ENCODE peak calls at places on chromosome 3, in four cellular contexts. K is foreskin fibroblast, H is cardiac fibroblast, J is Peyer's patch. F is an unnamed sample.

GRCh38 chr3:89227634-89228033 is 120.2 kb downstream of the EPHA3 start:
- DNase-seq in K (peak; percentile 54), H (no peak), J (no peak), F (no peak)

GRCh38 chr3:122926811-122927210 is 100.8 kb downstream of the SEMA5B start:
- DNase-seq in K (no peak), H (no peak), J (no peak), F (no peak)

GRCh38 chr3:195555110-195555509 is 12.0 kb upstream of the PPP1R2 start:
- DNase-seq in K (no peak), H (no peak), J (no peak), F (no peak)

GRCh38 chr3:148101061-148101460 is 596.6 kb upstream of the AGTR1 start:
- DNase-seq in K (peak; percentile 80), H (no peak), J (no peak), F (no peak)

GRCh38 chr3:58337190-58337589 is 4.5 kb downstream of the PXK start:
- DNase-seq in K (no peak), H (no peak), J (no peak), F (no peak)

GRCh38 chr3:133915685-133916639 is 20.3 kb upstream of the RAB6B start:
- DNase-seq in K (no peak), H (peak; percentile 28), J (no peak), F (peak; percentile 23)

GRCh38 chr3:141272906-141273662 is 41.5 kb downstream of the PXYLP1 start:
- DNase-seq in K (no peak), H (no peak), J (no peak), F (no peak)

GRCh38 chr3:172249039-172249438 is 199.2 kb downstream of the GHSR start:
- DNase-seq in K (peak; percentile 79), H (peak; percentile 45), J (no peak), F (peak; percentile 53)

GRCh38 chr3:162236949-162237348 is 740.3 kb downstream of the OTOL1 start:
- DNase-seq in K (no peak), H (no peak), J (no peak), F (no peak)

GRCh38 chr3:110293660-110294059 is 778.0 kb upstream of the NECTIN3 start:
- DNase-seq in K (peak; percentile 14), H (no peak), J (no peak), F (no peak)

GRCh38 chr3:127889461-127889863 is 25.6 kb upstream of the KBTBD12 start:
- DNase-seq in K (peak; percentile 82), H (peak; percentile 69), J (no peak), F (peak; percentile 77)

GRCh38 chr3:17469520-17469919 is 272.9 kb downstream of the TBC1D5 start:
- DNase-seq in K (peak; percentile 16), H (no peak), J (no peak), F (no peak)

GRCh38 chr3:108089544-108089943 is 1.3 kb downstream of the CD47 start:
- DNase-seq in K (no peak), H (no peak), J (no peak), F (no peak)

GRCh38 chr3:7315037-7315436 is 454.1 kb downstream of the GRM7 start:
- DNase-seq in K (no peak), H (no peak), J (no peak), F (no peak)
- TF ChIP-seq CTCF in K (no peak), H (no peak), J (no peak), F (no peak)

DNA sequence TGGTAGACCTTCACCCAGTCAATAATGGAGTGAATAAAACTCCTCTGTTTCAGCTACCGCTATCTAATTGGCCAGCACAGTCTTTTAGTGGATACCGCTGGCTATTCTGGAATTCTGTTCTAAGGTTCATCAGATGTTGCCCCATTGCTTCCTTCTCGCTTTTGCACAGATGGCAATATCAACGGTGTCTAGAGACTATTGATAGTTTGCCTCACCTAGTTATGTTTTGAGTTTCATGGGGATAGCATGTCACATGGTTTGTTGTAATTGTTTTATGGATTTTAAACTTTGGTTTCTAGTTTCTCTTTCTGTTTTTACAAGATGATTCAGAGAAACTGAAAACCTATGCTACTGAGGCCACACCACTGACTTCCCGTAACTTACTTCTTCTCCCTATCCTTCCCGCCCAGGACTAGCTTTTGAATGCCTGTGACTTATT is 2.0 kb downstream of the XRN1 start:
- DNase-seq in K (peak; percentile 49), H (peak; percentile 21), J (peak; percentile 56), F (peak; percentile 22)
- H3K4me3 ChIP-seq in K (peak overlapping the region; percentile 100), H (no peak overlapping the region), J (peak overlapping the region; percentile 84), F (peak overlapping the region; percentile 97)

GRCh38 chr3:2166552-2166951 is 67.9 kb downstream of the CNTN4 start:
- DNase-seq in K (no peak), H (no peak), J (no peak), F (no peak)
- TF ChIP-seq CTCF in K (no peak), H (no peak), J (no peak), F (no peak)

GRCh38 chr3:186360779-186361178 is 1.3 kb downstream of the DGKG start:
- DNase-seq in K (no peak), H (no peak), J (no peak), F (no peak)

GRCh38 chr3:186362988-186363387 is 954 bp upstream of the DGKG start:
- DNase-seq in K (no peak), H (no peak), J (no peak), F (no peak)

GRCh38 chr3:186361246-186361611 is 805 bp downstream of the DGKG start:
- DNase-seq in K (no peak), H (no peak), J (no peak), F (no peak)

GRCh38 chr3:186361612-186362408 is at the start of gene DGKG:
- DNase-seq in K (peak; percentile 33), H (peak; percentile 14), J (peak; percentile 77), F (no peak)

GRCh38 chr3:186362409-186362757 is 349 bp upstream of the DGKG start:
- DNase-seq in K (no peak), H (no peak), J (no peak), F (no peak)
- H3K4me3 ChIP-seq in K (peak overlapping the region; percentile 13), H (peak overlapping the region; percentile 42), J (peak overlapping the region; percentile 50), F (no peak overlapping the region)

GRCh38 chr3:139225551-139225950 is 118.3 kb upstream of the MRPS22 start:
- DNase-seq in K (peak; percentile 77), H (no peak), J (no peak), F (peak; percentile 17)
- TF ChIP-seq CTCF in K (no peak), H (no peak), J (no peak), F (no peak)

GRCh38 chr3:194332858-194333211 is 18.3 kb downstream of the CPN2 start:
- DNase-seq in K (no peak), H (no peak), J (no peak), F (no peak)
- H3K4me3 ChIP-seq in K (no peak overlapping the region), H (no peak overlapping the region), J (no peak overlapping the region), F (no peak overlapping the region)

DNA sequence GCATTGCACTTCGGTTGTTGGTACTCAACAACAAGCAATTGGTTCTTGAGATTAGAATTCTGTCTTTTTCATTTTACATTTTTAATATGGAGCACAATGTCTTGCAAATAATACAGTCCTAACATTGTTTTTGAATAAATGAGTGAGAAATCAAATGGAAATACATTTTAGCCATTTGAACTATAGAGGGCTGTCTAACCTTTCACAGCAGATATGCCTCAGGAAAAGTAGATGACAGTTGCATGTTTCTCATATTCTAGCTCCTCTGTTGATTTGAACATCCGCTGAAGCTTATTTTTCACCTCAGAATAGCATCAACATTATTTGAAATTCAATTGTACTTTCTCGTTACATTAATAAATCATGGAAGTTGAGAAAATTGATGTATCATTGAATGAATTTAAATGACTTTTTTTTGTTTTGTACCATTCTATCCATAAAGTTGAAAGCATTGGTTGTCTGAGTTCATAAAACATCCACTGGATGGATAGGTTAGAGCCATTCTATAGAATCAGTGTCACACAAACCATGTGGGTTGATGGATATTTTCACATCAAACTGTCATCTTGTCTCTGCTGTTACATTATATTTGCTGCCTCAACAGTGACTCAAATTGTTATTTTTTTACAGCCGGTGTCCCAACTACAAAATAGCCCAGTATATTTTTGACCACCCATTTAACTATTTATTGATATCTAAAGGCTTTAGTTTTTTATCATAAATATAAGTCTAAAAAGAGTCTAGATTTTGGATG is 928.3 kb downstream of the NSUN3 start:
- DNase-seq in K (no peak), H (no peak), J (no peak), F (no peak)
- TF ChIP-seq CTCF in K (no peak), H (no peak), J (no peak), F (no peak)